ENCODE peak calls at places on chromosomes 4 and X, in eight cellular contexts. C is breast epithelium; A is NCI-H2081; R is EH; G is stimulated activated CD4-positive, alpha-beta T cell treated with anti-CD3 and anti-CD28 coated beads, Interleukin-1b, Interleukin-23, amount 100 ng/mL, for 24 hours; V is amniotic stem cell; S is kidney epithelial cell; M is T-cell. X is an unnamed sample.

GRCh38 chr4:85166318-85166717 is 199.8 kb upstream of the WDFY3 start:
- DNase-seq in V (no peak), C (no peak), R (no peak), A (no peak), S (no peak), G (no peak), M (no peak), X (no peak)

GRCh38 chr4:19254476-19254875 is 997.2 kb upstream of the SLIT2 start:
- DNase-seq in S (no peak), C (no peak), V (no peak), G (no peak), A (peak), R (peak), M (no peak), X (no peak)

GRCh38 chrX:63810746-63811145 is 25.7 kb upstream of the ARHGEF9 start:
- DNase-seq in S (no peak), C (no peak), R (no peak), A (no peak), G (no peak), V (no peak), M (no peak), X (no peak)

GRCh38 chr4:98603683-98604573 is 54.5 kb downstream of the TSPAN5 start:
- DNase-seq in M (no peak), A (no peak), R (peak), V (no peak), S (no peak), C (no peak), G (no peak), X (no peak)

GRCh38 chrX:39328661-39329060 is 527.4 kb downstream of the MID1IP1 start:
- DNase-seq in A (no peak), S (no peak), G (no peak), V (no peak), R (no peak), M (no peak), C (no peak), X (no peak)

GRCh38 chr4:112296949-112297483 is at the start of gene ALPK1:
- DNase-seq in G (no peak), R (peak), V (peak), M (no peak), C (no peak), A (no peak), S (peak), X (peak)

GRCh38 chr4:110091426-110091825 is 107.0 kb downstream of the ELOVL6 start:
- DNase-seq in V (no peak), R (peak), M (no peak), S (peak), C (no peak), A (no peak), G (no peak), X (no peak)

GRCh38 chr4:147546341-147546740 is 65.4 kb downstream of the EDNRA start:
- DNase-seq in S (peak), A (no peak), V (peak), G (no peak), M (no peak), R (peak), C (no peak), X (no peak)

GRCh38 chr4:86554641-86555040 is 39.5 kb upstream of the PTPN13 start:
- DNase-seq in M (no peak), R (no peak), C (no peak), A (no peak), V (no peak), S (no peak), G (no peak), X (peak)

GRCh38 chrX:123215397-123216089 is 31.5 kb downstream of the GRIA3 start:
- DNase-seq in V (no peak), A (no peak), M (no peak), R (peak), G (no peak), S (no peak), C (no peak), X (no peak)

GRCh38 chr4:148059617-148060180 is 327.8 kb downstream of the ARHGAP10 start:
- DNase-seq in S (no peak), G (no peak), M (no peak), V (no peak), A (no peak), C (no peak), R (no peak), X (peak)

GRCh38 chr4:2873329-2873728 is 29.7 kb downstream of the ADD1 start:
- DNase-seq in M (no peak), C (no peak), S (no peak), A (no peak), G (no peak), R (no peak), V (no peak), X (no peak)

GRCh38 chr4:25090516-25090915 is 59.8 kb upstream of the LGI2 start:
- DNase-seq in S (no peak), A (no peak), G (no peak), V (no peak), C (no peak), R (peak), M (no peak), X (no peak)

GRCh38 chrX:136849395-136849794 is 31.1 kb downstream of the RBMX start:
- DNase-seq in M (no peak), S (no peak), V (no peak), C (no peak), R (no peak), G (no peak), A (no peak), X (no peak)

GRCh38 chr4:87044511-87045369 is 109.9 kb downstream of the AFF1 start:
- DNase-seq in M (no peak), S (peak), V (no peak), G (no peak), C (no peak), A (no peak), R (no peak), X (no peak)

GRCh38 chr4:120466429-120466828 is 399.8 kb upstream of the MAD2L1 start:
- DNase-seq in V (no peak), R (no peak), S (no peak), A (no peak), C (no peak), G (no peak), M (no peak), X (no peak)

GRCh38 chr4:108693819-108694218 is 43.4 kb downstream of the OSTC start:
- DNase-seq in G (no peak), A (no peak), S (no peak), M (no peak), R (no peak), V (no peak), C (no peak), X (no peak)

GRCh38 chrX:78652971-78653822 is 5.9 kb downstream of the RTL3 start:
- DNase-seq in V (peak), A (no peak), C (no peak), M (no peak), S (peak), R (peak), G (no peak), X (peak)

GRCh38 chr4:104905546-104905945 is 241.1 kb upstream of the TET2 start:
- DNase-seq in A (no peak), M (no peak), R (no peak), V (no peak), G (no peak), S (no peak), C (no peak), X (no peak)

GRCh38 chrX:137286423-137286822 is 252.6 kb upstream of the GPR101 start:
- DNase-seq in S (no peak), R (no peak), M (no peak), A (no peak), G (no peak), C (no peak), V (no peak), X (no peak)

GRCh38 chrX:129544780-129545179 is 4.7 kb downstream of the OCRL start:
- DNase-seq in V (no peak), C (no peak), A (no peak), G (no peak), M (no peak), R (no peak), S (no peak), X (no peak)

GRCh38 chr4:183241771-183242170 is 78.3 kb downstream of the CLDN22 start:
- DNase-seq in G (no peak), A (no peak), S (no peak), C (no peak), M (no peak), R (no peak), V (no peak), X (no peak)

GRCh38 chr4:23060776-23061175 is 368.0 kb downstream of the GBA3 start:
- DNase-seq in V (no peak), G (no peak), C (no peak), M (no peak), S (no peak), A (no peak), R (peak), X (no peak)

X was measured in MV-4-11.